ENCODE peak calls at places on chromosome 12, in ten cellular contexts. S, Y, K, E, T, F, Z, W, C and U are unnamed samples. For H3K9me3, the result is how much of the 10 kb centered on the place peaks cover.

GRCh38 chr12:91074068-91074819 is 16.4 kb upstream of the KERA start:
- DNase-seq in S (no peak), Y (no peak), K (no peak), E (no peak), T (peak), F (no peak), Z (no peak), W (no peak), C (no peak), U (no peak)

GRCh38 chr12:56634242-56634836 is 4.2 kb upstream of the BAZ2A start:
- DNase-seq in S (no peak), Y (peak), K (peak), E (no peak), T (no peak), F (peak), Z (peak), W (peak), C (no peak), U (no peak)

GRCh38 chr12:53207042-53207441 is at the start of gene ITGB7:
- DNase-seq in S (no peak), Y (peak), K (peak), E (no peak), T (no peak), F (no peak), Z (no peak), W (no peak), C (peak), U (peak)

GRCh38 chr12:109053382-109054123 is 1.2 kb downstream of the USP30 start:
- DNase-seq in S (no peak), Y (peak), K (no peak), E (no peak), T (peak), F (peak), Z (peak), W (no peak), C (no peak), U (no peak)

GRCh38 chr12:71708658-71709057 is 22.8 kb downstream of the TMEM19 start:
- DNase-seq in S (no peak), Y (no peak), K (no peak), E (no peak), T (no peak), F (no peak), Z (no peak), W (no peak), C (no peak), U (no peak)

GRCh38 chr12:62260733-62261683 is 804 bp downstream of the USP15 start:
- DNase-seq in S (no peak), Y (peak), K (peak), E (no peak), T (peak), F (peak), Z (peak), W (no peak), C (peak), U (peak)

GRCh38 chr12:31491819-31492598 is 98.9 kb downstream of the DENND5B start:
- DNase-seq in S (no peak), Y (no peak), K (no peak), E (no peak), T (peak), F (peak), Z (peak), W (no peak), C (no peak), U (no peak)

GRCh38 chr12:67519824-67520433 is 128.6 kb upstream of the DYRK2 start:
- DNase-seq in S (no peak), Y (no peak), K (no peak), E (no peak), T (no peak), F (no peak), Z (no peak), W (no peak), C (no peak), U (no peak)

GRCh38 chr12:131101703-131102492 is 148.2 kb downstream of the ADGRD1 start:
- DNase-seq in S (no peak), Y (no peak), K (no peak), E (no peak), T (no peak), F (no peak), Z (no peak), W (peak), C (no peak), U (no peak)

GRCh38 chr12:15638231-15638630 is 151.0 kb downstream of the EPS8 start:
- DNase-seq in S (no peak), Y (no peak), K (no peak), E (no peak), T (no peak), F (no peak), Z (no peak), W (no peak), C (no peak), U (no peak)

GRCh38 chr12:127162902-127163301 is 1104.1 kb upstream of the TMEM132C start:
- DNase-seq in S (no peak), Y (peak), K (no peak), E (no peak), T (peak), F (no peak), Z (no peak), W (no peak), C (peak), U (no peak)

GRCh38 chr12:54030442-54030801 is 2.2 kb downstream of the HOXC6 start:
- DNase-seq in S (no peak), Y (no peak), K (no peak), E (no peak), T (no peak), F (no peak), Z (no peak), W (no peak), C (no peak), U (no peak)

GRCh38 chr12:43147893-43148292 is 404.1 kb downstream of the ADAMTS20 start:
- DNase-seq in S (no peak), Y (no peak), K (no peak), E (no peak), T (no peak), F (no peak), Z (no peak), W (no peak), C (no peak), U (no peak)

GRCh38 chr12:82740129-82741000 is 53.7 kb downstream of the TMTC2 start:
- DNase-seq in S (no peak), Y (no peak), K (no peak), E (no peak), T (peak), F (no peak), Z (no peak), W (no peak), C (no peak), U (no peak)

GRCh38 chr12:6861391-6861790 is 5.9 kb upstream of the TPI1 start:
- DNase-seq in S (no peak), Y (no peak), K (no peak), E (no peak), T (no peak), F (no peak), Z (no peak), W (no peak), C (no peak), U (no peak)

GRCh38 chr12:38744056-38744455 is 161.3 kb downstream of the CPNE8 start:
- DNase-seq in S (no peak), Y (no peak), K (no peak), E (no peak), T (no peak), F (no peak), Z (no peak), W (no peak), C (no peak), U (no peak)

GRCh38 chr12:1050059-1050707 is 59.2 kb downstream of the ERC1 start:
- DNase-seq in S (no peak), Y (no peak), K (no peak), E (no peak), T (no peak), F (no peak), Z (no peak), W (no peak), C (no peak), U (no peak)

GRCh38 chr12:70609203-70609602 is 28.0 kb downstream of the PTPRB start:
- DNase-seq in S (no peak), Y (no peak), K (no peak), E (no peak), T (no peak), F (no peak), Z (no peak), W (no peak), C (no peak), U (no peak)

GRCh38 chr12:115791331-115791730 is 486.2 kb downstream of the MED13L start:
- DNase-seq in S (peak), Y (no peak), K (no peak), E (peak), T (no peak), F (no peak), Z (no peak), W (no peak), C (no peak), U (no peak)

GRCh38 chr12:57755454-57756372 is 810 bp downstream of the MARCHF9 start:
- DNase-seq in S (no peak), Y (peak), K (no peak), E (peak), T (no peak), F (no peak), Z (no peak), W (no peak), C (peak), U (peak)

GRCh38 chr12:288687-289086 is 26.1 kb upstream of the SLC6A13 start:
- DNase-seq in S (no peak), Y (no peak), K (no peak), E (no peak), T (peak), F (no peak), Z (peak), W (no peak), C (no peak), U (no peak)

GRCh38 chr12:107610030-107610859 is 75.4 kb upstream of the PWP1 start:
- DNase-seq in S (no peak), Y (no peak), K (no peak), E (peak), T (peak), F (peak), Z (peak), W (no peak), C (no peak), U (no peak)

GRCh38 chr12:115570271-115570777 is 707.2 kb downstream of the MED13L start:
- DNase-seq in S (no peak), Y (no peak), K (no peak), E (no peak), T (peak), F (no peak), Z (no peak), W (no peak), C (no peak), U (no peak)

GRCh38 chr12:101414533-101415119 is 7.1 kb upstream of the ARL1 start:
- DNase-seq in S (no peak), Y (peak), K (no peak), E (no peak), T (peak), F (peak), Z (peak), W (no peak), C (no peak), U (no peak)

GRCh38 chr12:47636908-47637780 is 68.7 kb downstream of the RPAP3 start:
- DNase-seq in S (no peak), Y (peak), K (no peak), E (peak), T (no peak), F (peak), Z (peak), W (no peak), C (no peak), U (no peak)
- H3K9me3 ChIP-seq in S (under half), Y (under half), K (under half), E (under half), T (under half), F (under half), Z (under half), W (under half), C (under half), U (under half)

DNA sequence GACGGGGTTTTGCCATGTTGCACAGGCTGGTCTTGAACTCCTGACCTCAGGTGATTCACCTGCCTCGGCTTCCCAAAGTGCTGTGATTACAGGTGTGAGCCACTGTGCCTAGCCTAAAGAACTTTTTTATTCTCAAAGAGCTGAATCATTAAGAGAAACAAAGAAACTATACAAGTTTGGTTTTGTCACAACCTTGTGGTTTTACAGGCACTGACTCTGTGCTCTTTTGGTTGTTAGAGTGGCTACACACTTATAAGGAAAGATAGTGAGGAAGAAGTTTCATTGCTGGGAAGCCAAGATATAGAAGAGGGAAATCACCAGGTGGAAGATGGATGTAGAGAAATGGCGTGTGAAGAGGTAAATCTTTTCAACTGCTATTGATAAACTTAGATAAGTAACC is 10.1 kb upstream of the DNAH10 start:
- DNase-seq in S (no peak), Y (no peak), K (no peak), E (no peak), T (no peak), F (no peak), Z (no peak), W (no peak), C (no peak), U (no peak)
- H3K9me3 ChIP-seq in S (under half), Y (under half), K (under half), E (under half), T (under half), F (under half), Z (under half), W (under half), C (under half), U (under half)

GRCh38 chr12:12648951-12649650 is 37.4 kb downstream of the CREBL2 start:
- DNase-seq in S (no peak), Y (no peak), K (no peak), E (no peak), T (no peak), F (no peak), Z (no peak), W (no peak), C (no peak), U (no peak)
- H3K9me3 ChIP-seq in S (under half), Y (under half), K (under half), E (under half), T (under half), F (under half), Z (under half), W (under half), C (under half), U (under half)

GRCh38 chr12:133108150-133108549 is 21.9 kb downstream of the ZNF891 start:
- DNase-seq in S (no peak), Y (no peak), K (no peak), E (no peak), T (no peak), F (no peak), Z (no peak), W (no peak), C (no peak), U (no peak)
- H3K9me3 ChIP-seq in S (half or more), Y (half or more), K (under half), E (half or more), T (under half), F (half or more), Z (under half), W (half or more), C (half or more), U (half or more)